ENCODE peak calls at places on chromosomes 1 and 21, in ten cellular contexts. F is neural crest cell, K is GM13976, N is omental fat pad, W is astrocyte of the spinal cord, M is thoracic aorta, J is fibroblast of the aortic adventitia, H is fibroblast of lung, D is BE2C, X is AG10803. L is an unnamed sample.

GRCh38 chr1:156146749-156147405 is 6.5 kb upstream of the SEMA4A start:
- DNase-seq in D (no peak), F (no peak), K (no peak), X (peak; percentile 48), J (peak; percentile 53), W (no peak), N (no peak), H (no peak), M (no peak), L (no peak)

GRCh38 chr1:245322673-245323072 is 167.9 kb downstream of the KIF26B start:
- DNase-seq in M (no peak), F (no peak), W (no peak), H (peak; percentile 67), X (peak; percentile 36), D (no peak), K (no peak), N (no peak), J (peak; percentile 43), L (no peak)

GRCh38 chr1:245160288-245160687 is 5.5 kb downstream of the KIF26B start:
- DNase-seq in H (no peak), D (no peak), K (no peak), M (no peak), J (peak; percentile 86), F (no peak), X (peak; percentile 20), W (no peak), N (no peak), L (no peak)

GRCh38 chr1:173329747-173330146 is 122.6 kb upstream of the TNFSF4 start:
- DNase-seq in M (no peak), F (no peak), H (peak; percentile 97), W (peak; percentile 86), D (no peak), K (no peak), J (peak; percentile 46), X (peak; percentile 67), N (no peak), L (no peak)

GRCh38 chr1:119008483-119009299 is 20.5 kb upstream of the TBX15 start:
- DNase-seq in F (no peak), H (peak; percentile 47), W (peak; percentile 77), K (peak; percentile 71), J (peak; percentile 84), D (peak; percentile 50), M (no peak), N (no peak), X (peak; percentile 65), L (no peak)

GRCh38 chr1:75265792-75266191 is 131.6 kb downstream of the LHX8 start:
- DNase-seq in D (no peak), H (peak; percentile 34), K (peak; percentile 10), M (no peak), J (peak; percentile 61), F (peak; percentile 7), W (peak; percentile 55), N (no peak), X (peak; percentile 12), L (no peak)

GRCh38 chr1:72282271-72282656 is at the start of gene NEGR1:
- DNase-seq in K (no peak), M (peak; percentile 9), X (peak; percentile 78), W (peak; percentile 78), H (peak; percentile 74), J (peak; percentile 78), N (no peak), D (peak; percentile 41), F (peak; percentile 22), L (peak; percentile 16)

GRCh38 chr1:209202826-209203439 is 380.6 kb upstream of the CAMK1G start:
- DNase-seq in X (peak; percentile 67), W (peak; percentile 68), J (peak; percentile 62), D (peak; percentile 32), M (no peak), N (no peak), K (peak; percentile 62), H (peak; percentile 59), F (peak; percentile 36), L (no peak)

GRCh38 chr1:46368781-46369180 is 25.3 kb upstream of the FAAH start:
- DNase-seq in W (no peak), D (no peak), F (no peak), K (no peak), N (no peak), X (no peak), H (no peak), J (no peak), M (no peak), L (no peak)

GRCh38 chr21:23249760-23250159 is 2251.6 kb downstream of the NCAM2 start:
- DNase-seq in X (no peak), D (no peak), M (no peak), W (no peak), N (no peak), H (no peak), F (no peak), J (no peak), K (no peak), L (no peak)

GRCh38 chr1:93591833-93592635 is 89.6 kb downstream of the BCAR3 start:
- DNase-seq in J (no peak), X (no peak), F (no peak), H (peak; percentile 24), W (no peak), D (peak; percentile 87), K (peak; percentile 72), M (no peak), N (no peak), L (peak; percentile 24)

GRCh38 chr1:5273280-5274003 is 619.0 kb downstream of the AJAP1 start:
- DNase-seq in D (no peak), F (no peak), N (no peak), M (no peak), X (no peak), H (no peak), J (no peak), W (no peak), K (no peak), L (no peak)

GRCh38 chr1:9615316-9616063 is 26.8 kb downstream of the TMEM201 start:
- DNase-seq in N (no peak), M (no peak), F (peak; percentile 35), H (peak; percentile 26), X (peak; percentile 28), W (peak; percentile 22), J (peak; percentile 37), D (peak; percentile 46), K (peak; percentile 87), L (peak; percentile 40)

DNA sequence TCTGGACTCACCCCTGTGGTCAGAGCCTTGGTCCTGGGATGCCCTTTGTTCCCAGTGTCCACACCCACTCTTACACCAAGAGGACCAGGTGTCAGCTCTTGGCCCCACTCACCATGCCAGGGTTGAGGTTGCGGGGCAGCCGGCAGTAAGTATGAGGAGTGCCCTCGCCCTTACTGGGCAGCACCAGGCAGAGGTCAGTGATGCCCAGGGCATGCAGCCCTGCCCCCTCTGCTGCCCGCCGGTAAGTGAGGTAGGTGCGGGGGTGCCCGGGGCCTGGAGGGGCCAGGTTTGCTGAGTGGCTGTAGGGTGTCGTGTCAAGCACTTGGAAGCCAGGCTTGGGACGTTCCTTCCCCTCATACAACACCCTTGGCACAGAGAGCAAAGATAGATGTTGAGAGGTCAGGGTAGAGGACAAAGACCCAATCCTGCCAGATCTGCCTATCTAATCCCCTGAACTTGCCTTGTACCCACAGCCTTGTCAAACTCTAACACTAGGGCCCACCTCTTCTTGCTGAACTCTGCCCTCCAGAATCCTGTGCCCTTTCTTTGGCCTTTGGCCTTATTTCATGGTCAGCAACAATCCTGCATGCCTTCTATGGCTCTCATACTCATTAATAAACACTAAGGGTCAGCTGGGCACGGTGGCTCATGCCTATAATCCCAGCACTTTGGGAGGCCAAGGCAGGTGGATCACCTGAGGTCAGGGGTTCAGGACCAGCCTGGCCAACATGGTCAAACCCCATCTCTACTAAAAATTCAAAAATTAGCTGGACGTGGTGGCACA is 3.6 kb downstream of the DENND4B start:
- DNase-seq in H (no peak), F (no peak), D (no peak), J (no peak), M (no peak), K (no peak), X (no peak), N (no peak), W (no peak), L (no peak)
- TF ChIP-seq CTCF in H (no peak), F (no peak), D (no peak), J (no peak), M (no peak), K (no peak), X (no peak), N (no peak), W (no peak), L (no peak)

GRCh38 chr1:185162491-185162890 is 5.5 kb downstream of the SWT1 start:
- DNase-seq in X (no peak), K (no peak), H (no peak), M (no peak), D (no peak), W (no peak), N (no peak), J (no peak), F (no peak), L (no peak)
- TF ChIP-seq CTCF in X (no peak), K (no peak), H (no peak), M (no peak), D (no peak), W (no peak), N (no peak), J (no peak), F (no peak), L (no peak)

DNA sequence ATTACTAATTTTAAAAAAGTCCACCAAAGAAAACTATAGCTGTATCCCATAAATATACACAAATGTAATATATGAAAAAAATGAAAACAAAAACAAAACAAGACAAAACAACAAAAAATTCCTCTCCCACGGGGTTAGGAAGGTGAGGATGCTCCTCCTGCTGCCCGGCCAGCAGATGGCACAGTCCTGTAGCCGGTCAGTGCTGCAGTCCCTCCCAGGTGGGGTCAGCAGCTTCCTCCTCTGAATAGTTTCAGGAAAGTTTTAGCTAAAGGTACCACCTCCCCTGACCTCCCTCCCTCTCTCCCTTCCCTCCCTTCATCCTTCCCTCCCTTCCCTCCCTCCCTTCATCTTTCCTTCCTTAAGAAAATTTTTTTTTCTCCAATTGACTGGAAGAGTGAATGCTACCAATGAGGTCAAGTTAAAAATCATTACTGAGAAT is 67.8 kb upstream of the BCL10 start:
- DNase-seq in D (peak; percentile 20), X (peak; percentile 64), M (no peak), W (no peak), J (peak; percentile 56), N (no peak), K (no peak), H (peak; percentile 74), F (no peak), L (no peak)
- TF ChIP-seq CTCF in D (peak; percentile 60), X (peak; percentile 70), M (peak; percentile 16), W (peak; percentile 71), J (peak; percentile 69), N (no peak), K (peak; percentile 21), H (peak; percentile 49), F (peak; percentile 65), L (no peak)

DNA sequence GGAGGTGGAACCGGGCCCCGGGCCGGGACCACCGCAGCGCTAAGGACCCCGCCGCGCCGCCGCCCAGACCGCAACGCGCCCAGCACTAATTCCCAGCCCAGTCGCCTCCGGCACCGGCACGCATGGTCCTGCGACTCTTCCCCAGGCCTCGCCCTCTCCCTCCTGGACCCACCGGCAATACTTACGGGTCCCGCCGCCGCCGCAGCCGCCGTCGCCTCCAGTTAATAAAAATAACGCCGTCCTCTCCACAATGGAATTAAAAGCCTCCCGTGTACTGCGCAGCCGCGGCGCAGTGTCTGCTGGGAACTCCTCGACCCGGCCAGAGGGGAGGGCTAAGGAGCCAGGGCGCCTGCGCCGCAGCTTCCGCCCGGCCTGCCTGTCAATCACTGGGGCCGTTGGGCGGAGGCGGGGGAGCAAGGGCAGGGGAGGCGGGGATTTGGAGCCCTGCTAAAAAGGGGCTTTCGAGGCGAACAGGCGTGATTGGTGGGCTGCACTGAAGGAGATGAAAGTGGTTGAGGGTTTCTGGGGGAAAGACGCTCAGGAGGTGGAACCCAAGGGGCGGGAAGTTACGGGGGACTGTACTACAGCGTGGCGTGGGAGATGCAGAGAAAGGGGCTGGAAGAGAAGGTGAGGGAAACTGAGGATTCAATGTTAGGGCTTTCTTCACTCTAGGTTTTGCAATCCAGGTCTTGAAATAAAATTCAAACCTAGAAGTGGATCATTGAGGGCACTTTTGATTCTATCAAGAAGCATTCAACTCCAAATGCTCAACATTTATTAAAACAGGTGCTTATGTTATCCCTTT is at the start of gene ZNF281:
- DNase-seq in M (peak; percentile 76), K (peak; percentile 98), X (peak; percentile 92), N (peak; percentile 78), F (peak; percentile 94), J (peak; percentile 92), H (peak; percentile 88), D (peak; percentile 97), W (peak; percentile 92), L (peak; percentile 91)
- TF ChIP-seq CTCF in M (peak; percentile 8), K (no peak), X (no peak), N (no peak), F (no peak), J (no peak), H (no peak), D (no peak), W (no peak), L (no peak)